ENCODE peak calls at places on chromosomes 3 and 15, in four cellular contexts. C is H1, E is HepG2, Y is K562. B is an unnamed sample.

GRCh38 chr15:93035953-93036810 is 52.8 kb downstream of the RGMA start:
- DNase-seq in C (no peak), E (peak; percentile 28), Y (peak; percentile 75), B (peak; percentile 87)

GRCh38 chr3:105527949-105528348 is 161.2 kb downstream of the ALCAM start:
- DNase-seq in C (no peak), E (no peak), Y (no peak), B (peak; percentile 22)

GRCh38 chr15:65695073-65695472 is 73.3 kb downstream of the SLC24A1 start:
- DNase-seq in C (no peak), E (no peak), Y (no peak), B (no peak)

GRCh38 chr3:42098171-42098570 is 7.0 kb downstream of the TRAK1 start:
- DNase-seq in C (no peak), E (no peak), Y (no peak), B (no peak)

GRCh38 chr15:80241508-80241907 is 10.5 kb downstream of the CTXND1 start:
- DNase-seq in C (no peak), E (no peak), Y (no peak), B (no peak)

GRCh38 chr15:44250566-44250965 is 38.0 kb upstream of the GOLM2 start:
- DNase-seq in C (no peak), E (no peak), Y (no peak), B (no peak)

GRCh38 chr3:43372007-43372754 is 85.8 kb downstream of the SNRK start:
- DNase-seq in C (no peak), E (no peak), Y (no peak), B (no peak)

GRCh38 chr15:55360256-55360655 is 41.2 kb downstream of the PIGB start:
- DNase-seq in C (no peak), E (no peak), Y (no peak), B (no peak)

GRCh38 chr15:90203922-90204321 is 2.8 kb downstream of the SEMA4B start:
- DNase-seq in C (no peak), E (no peak), Y (no peak), B (no peak)

GRCh38 chr3:128494152-128494650 is 1.2 kb upstream of the GATA2 start:
- DNase-seq in C (no peak), E (no peak), Y (no peak), B (no peak)
- TF ChIP-seq PHF8 in C (no peak), E (no peak), Y (no peak), B (no peak)

GRCh38 chr3:123672429-123673146 is 87.7 kb upstream of the HACD2 start:
- DNase-seq in C (no peak), E (peak; percentile 15), Y (no peak), B (no peak)

GRCh38 chr3:123679712-123680386 is 95.0 kb upstream of the HACD2 start:
- DNase-seq in C (no peak), E (no peak), Y (no peak), B (no peak)

GRCh38 chr3:123683755-123684154 is 98.9 kb upstream of the HACD2 start:
- DNase-seq in C (no peak), E (no peak), Y (no peak), B (no peak)

GRCh38 chr3:123683146-123683545 is 98.3 kb upstream of the HACD2 start:
- DNase-seq in C (no peak), E (no peak), Y (no peak), B (no peak)

DNA sequence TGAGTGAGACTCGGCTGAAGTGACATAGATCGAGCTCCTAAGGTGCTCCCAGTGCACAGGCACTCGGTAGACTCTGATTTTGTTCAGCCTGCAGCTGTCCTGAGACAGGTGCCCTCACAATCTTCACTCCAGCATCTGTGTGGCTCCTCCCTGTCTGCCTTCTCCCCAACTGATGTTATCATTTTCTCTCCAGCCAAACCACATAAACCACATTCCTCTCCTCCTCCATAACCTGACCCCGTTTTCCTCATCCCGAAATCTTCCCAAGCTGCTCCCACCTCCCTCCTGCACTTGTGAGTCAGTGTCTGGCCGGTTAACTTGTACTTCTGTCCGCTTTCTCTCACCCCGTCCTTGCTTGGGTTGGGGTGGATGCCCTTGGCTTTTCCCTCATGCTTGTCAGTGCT is 93.3 kb upstream of the HACD2 start:
- DNase-seq in C (no peak), E (no peak), Y (no peak), B (no peak)
- TF ChIP-seq RNF2 in C (no peak), E (no peak), Y (no peak), B (no peak)

DNA sequence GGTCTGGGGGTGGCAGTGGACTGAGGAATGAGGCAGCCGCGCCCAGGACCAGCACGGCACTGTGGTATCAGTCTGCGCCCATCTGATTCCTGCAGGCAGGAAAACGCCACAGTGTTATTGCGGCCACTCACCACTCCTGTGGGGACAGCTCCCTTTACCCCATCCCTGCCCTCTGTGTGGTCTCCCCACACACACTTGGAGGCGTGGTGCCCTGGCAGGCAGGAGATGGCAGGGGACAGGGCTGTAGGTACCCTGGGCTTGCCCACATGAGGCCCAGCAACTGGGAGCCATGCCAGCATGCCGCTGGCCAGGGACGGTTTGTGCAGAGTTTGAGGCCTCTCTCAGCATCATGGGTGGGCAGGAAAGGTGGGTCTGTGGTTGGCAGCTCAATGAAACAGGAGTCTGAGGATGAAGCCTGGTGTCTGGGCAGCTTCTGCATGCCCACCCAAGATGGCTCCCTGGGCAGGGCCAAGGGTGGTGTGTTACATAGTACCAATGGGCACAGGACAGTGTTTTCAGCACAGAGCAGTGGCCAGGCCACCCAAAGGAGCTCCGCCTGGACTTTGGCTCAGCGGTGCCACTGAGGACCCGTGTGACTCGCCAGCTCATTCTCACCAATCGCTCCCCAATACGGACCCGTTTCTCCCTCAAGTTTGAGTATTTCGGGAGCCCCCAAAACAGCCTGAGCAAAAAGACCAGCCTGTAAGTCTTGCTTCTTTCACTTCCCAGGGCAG is 27.2 kb downstream of the ACAA1 start:
- DNase-seq in C (no peak), E (no peak), Y (no peak), B (no peak)
- TF ChIP-seq PHF8 in C (no peak), E (no peak), Y (no peak), B (no peak)

GRCh38 chr3:39639344-39640236 is 169.8 kb upstream of the MYRIP start:
- DNase-seq in C (peak; percentile 23), E (peak; percentile 40), Y (peak; percentile 70), B (peak; percentile 87)
- TF ChIP-seq RNF2 in C (no peak), E (no peak), Y (peak; percentile 81), B (no peak)

DNA sequence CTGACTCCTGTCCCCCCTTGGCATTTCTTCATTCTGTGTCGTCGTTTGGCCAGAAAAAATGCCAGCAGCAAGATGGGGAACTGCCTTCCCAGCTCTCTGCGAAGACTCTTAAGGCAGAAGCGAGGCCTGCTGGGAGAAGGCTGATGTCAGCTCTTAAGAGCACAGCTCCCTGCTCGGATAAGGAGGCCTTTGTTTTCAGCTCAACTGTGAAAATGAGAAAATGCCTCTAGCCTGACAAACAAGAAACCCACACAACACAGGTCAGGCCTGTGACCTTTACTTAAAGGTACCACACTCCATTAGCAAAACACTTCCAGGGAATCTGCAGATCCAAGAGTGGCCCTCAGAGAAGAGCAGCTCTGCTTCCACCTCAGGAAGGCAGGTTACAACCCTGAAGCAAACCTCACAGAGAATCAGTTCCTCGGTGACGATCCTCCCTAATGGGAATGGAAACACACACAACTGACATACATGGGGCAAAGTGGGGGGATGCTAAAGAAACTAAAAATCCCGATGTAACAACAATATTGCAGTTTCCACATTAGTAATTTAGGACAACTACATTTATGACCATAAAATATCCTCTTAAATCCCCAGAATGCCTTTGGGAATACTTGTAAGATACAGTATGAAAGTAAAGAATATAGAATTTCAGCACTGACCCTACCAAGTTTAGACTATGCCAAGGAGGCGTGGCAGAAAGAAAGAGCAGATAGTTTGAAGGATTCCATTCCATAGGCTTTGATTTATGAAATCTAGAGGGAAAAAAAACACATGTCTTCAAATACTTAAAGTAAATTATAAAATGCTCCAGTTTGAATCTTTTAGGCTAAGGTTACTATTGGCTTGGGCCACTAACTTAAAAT is 52.1 kb downstream of the VGLL4 start:
- DNase-seq in C (peak; percentile 53), E (peak; percentile 82), Y (no peak), B (no peak)
- TF ChIP-seq PHF8 in C (no peak), E (no peak), Y (no peak), B (no peak)

GRCh38 chr15:101358895-101359294 is 63.8 kb upstream of the SNRPA1 start:
- DNase-seq in C (no peak), E (peak; percentile 8), Y (no peak), B (no peak)
- TF ChIP-seq RNF2 in C (no peak), E (no peak), Y (no peak), B (no peak)

DNA sequence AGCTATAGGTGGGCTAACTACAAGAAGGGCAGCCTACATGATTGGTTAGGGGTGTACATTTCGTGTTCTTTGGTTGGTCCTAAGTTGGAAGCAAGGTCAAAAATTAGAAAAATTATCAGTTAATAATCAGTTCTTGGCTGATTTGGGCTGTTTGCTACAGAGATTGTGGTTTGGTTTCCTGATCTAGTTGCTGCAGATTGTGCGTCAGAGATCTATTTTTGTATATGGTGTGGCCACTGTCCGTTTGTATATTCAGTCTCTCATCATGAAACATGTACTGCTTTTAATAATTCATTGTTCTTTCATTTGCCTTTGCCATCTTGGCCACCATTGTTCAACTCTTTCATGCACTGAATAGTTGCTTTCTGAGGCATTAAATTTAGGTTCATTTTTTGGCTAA is 80.9 kb downstream of the LRRC3B start:
- DNase-seq in C (no peak), E (no peak), Y (no peak), B (no peak)
- TF ChIP-seq PHF8 in C (no peak), E (no peak), Y (no peak), B (no peak)

GRCh38 chr3:74535281-74535680 is 79.2 kb downstream of the CNTN3 start:
- DNase-seq in C (no peak), E (no peak), Y (no peak), B (no peak)

GRCh38 chr3:74531491-74531890 is 83.0 kb downstream of the CNTN3 start:
- DNase-seq in C (no peak), E (no peak), Y (no peak), B (no peak)

GRCh38 chr3:74529145-74529544 is 85.3 kb downstream of the CNTN3 start:
- DNase-seq in C (no peak), E (no peak), Y (no peak), B (no peak)

GRCh38 chr3:74534611-74535010 is 79.8 kb downstream of the CNTN3 start:
- DNase-seq in C (no peak), E (no peak), Y (no peak), B (no peak)

DNA sequence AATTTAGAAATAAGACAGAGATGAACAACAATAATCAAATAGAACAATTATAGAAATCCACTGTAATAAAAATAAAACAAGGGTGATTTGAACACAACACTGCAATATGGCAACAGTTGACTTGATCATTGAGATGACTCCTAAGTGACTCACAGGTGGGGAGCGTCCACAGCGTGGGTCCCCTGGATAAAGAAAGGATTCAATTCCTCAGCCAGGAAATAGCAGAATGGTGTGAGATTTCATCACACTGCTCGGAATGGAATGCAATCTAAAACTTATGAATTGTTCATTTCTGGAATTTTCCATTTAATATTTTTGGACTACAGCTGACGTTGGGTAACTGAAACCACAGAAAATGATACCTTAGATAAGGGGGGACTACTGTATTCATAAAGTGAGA is 82.0 kb downstream of the CNTN3 start:
- DNase-seq in C (no peak), E (no peak), Y (no peak), B (no peak)
- TF ChIP-seq RNF2 in C (no peak), E (no peak), Y (no peak), B (no peak)